ENCODE peak calls at places on chromosomes 13 and 19, in seven cellular contexts. P is H9, E is IMR-90, X is mesendoderm, S is neuronal stem cell, U is H1, N is mesenchymal stem cell. H is an unnamed sample.
A peak's percentile ranks its signal among the peaks of the same experiment; 100 is the strongest.

GRCh38 chr13:110607675-110608224 is 7.6 kb upstream of the NAXD start:
- DNase-seq in P (no peak), E (no peak), X (no peak), S (no peak), U (no peak), N (no peak), H (no peak)

GRCh38 chr19:48836089-48837017 is at the start of gene HSD17B14:
- DNase-seq in P (peak; percentile 95), E (no peak), X (peak; percentile 88), S (peak; percentile 81), U (peak; percentile 64), N (peak; percentile 90), H (peak; percentile 42)

GRCh38 chr13:21008026-21008425 is 53.4 kb downstream of the LATS2 start:
- DNase-seq in P (no peak), E (no peak), X (no peak), S (no peak), U (no peak), N (no peak), H (no peak)

GRCh38 chr13:73286177-73286576 is 227.4 kb downstream of the KLF5 start:
- DNase-seq in P (no peak), E (no peak), X (no peak), S (no peak), U (no peak), N (no peak), H (no peak)

GRCh38 chr13:20713751-20714150 is 10.3 kb downstream of the IL17D start:
- DNase-seq in P (no peak), E (peak; percentile 39), X (no peak), S (no peak), U (no peak), N (peak; percentile 23), H (no peak)

GRCh38 chr19:39557791-39558622 is 18.0 kb upstream of the EID2 start:
- DNase-seq in P (no peak), E (peak; percentile 11), X (no peak), S (no peak), U (no peak), N (peak; percentile 18), H (peak; percentile 24)

GRCh38 chr19:44111910-44112463 is 1.2 kb upstream of the ZNF225 start:
- DNase-seq in P (peak; percentile 94), E (peak; percentile 92), X (peak; percentile 98), S (peak; percentile 57), U (peak; percentile 88), N (peak; percentile 97), H (peak; percentile 8)

GRCh38 chr13:28137556-28137955 is 789 bp upstream of the PAN3 start:
- DNase-seq in P (no peak), E (no peak), X (no peak), S (no peak), U (no peak), N (no peak), H (no peak)

GRCh38 chr13:95706356-95706755 is 29.4 kb downstream of the DNAJC3 start:
- DNase-seq in P (no peak), E (no peak), X (no peak), S (no peak), U (no peak), N (no peak), H (no peak)

GRCh38 chr19:33580026-33580644 is 41.6 kb upstream of the CHST8 start:
- DNase-seq in P (no peak), E (no peak), X (no peak), S (no peak), U (no peak), N (no peak), H (no peak)

GRCh38 chr13:100875392-100876043 is 200.9 kb upstream of the TMTC4 start:
- DNase-seq in P (no peak), E (peak; percentile 96), X (no peak), S (no peak), U (no peak), N (peak; percentile 92), H (peak; percentile 74)

GRCh38 chr13:112586334-112586733 is 1.6 kb downstream of the TUBGCP3 start:
- DNase-seq in P (no peak), E (no peak), X (no peak), S (no peak), U (no peak), N (no peak), H (no peak)

GRCh38 chr19:51094696-51095279 is 12.1 kb upstream of the KLK14 start:
- DNase-seq in P (peak; percentile 75), E (no peak), X (peak; percentile 60), S (peak; percentile 72), U (no peak), N (peak; percentile 17), H (no peak)

GRCh38 chr19:49443366-49444099 is 2.2 kb upstream of the SLC17A7 start:
- DNase-seq in P (peak; percentile 97), E (peak; percentile 92), X (peak; percentile 98), S (peak; percentile 96), U (peak; percentile 91), N (peak; percentile 95), H (peak; percentile 96)

GRCh38 chr13:110433014-110433413 is 125.9 kb downstream of the COL4A2 start:
- DNase-seq in P (no peak), E (no peak), X (no peak), S (no peak), U (no peak), N (no peak), H (no peak)

DNA sequence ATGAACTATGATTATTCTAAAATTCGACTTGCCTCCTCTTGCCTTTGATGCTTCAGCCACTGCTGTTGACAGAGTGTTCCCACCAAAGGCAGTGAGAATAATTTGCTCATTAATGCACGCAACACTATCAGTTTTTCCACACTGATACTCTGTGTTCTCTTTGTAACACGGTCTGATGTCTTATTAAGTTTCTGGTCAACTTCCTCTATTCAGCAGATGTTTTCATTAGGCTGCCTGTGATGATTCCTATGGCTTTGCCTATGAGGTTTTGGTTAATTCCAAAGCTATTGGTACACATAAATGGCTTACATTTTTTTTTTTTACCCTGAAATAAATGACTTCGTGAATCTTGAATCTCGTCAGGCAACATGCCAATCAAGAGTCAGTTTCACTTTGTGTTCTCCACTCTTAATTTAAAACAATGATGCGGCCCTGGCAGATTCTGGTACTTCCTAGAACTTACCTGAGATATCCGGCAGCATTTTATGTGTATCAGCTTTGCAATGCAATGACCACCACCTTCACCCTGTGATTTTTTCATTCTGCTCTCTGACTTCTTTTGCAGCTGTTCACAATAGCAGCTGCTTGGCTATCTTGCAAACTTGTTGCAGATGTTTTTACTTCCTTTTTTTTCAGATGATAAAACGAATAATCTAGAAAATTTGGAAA is 27.5 kb upstream of the KL start:
- DNase-seq in P (no peak), E (no peak), X (no peak), S (no peak), U (no peak), N (no peak), H (no peak)
- H2AK5ac ChIP-seq in P (no peak overlapping the region), E (no peak overlapping the region), X (no peak overlapping the region), S (no peak overlapping the region), U (no peak overlapping the region), N (no peak overlapping the region), H (no peak overlapping the region)

GRCh38 chr19:6800991-6801396 is 28.5 kb downstream of the VAV1 start:
- DNase-seq in P (peak; percentile 30), E (peak; percentile 38), X (peak; percentile 42), S (no peak), U (no peak), N (no peak), H (no peak)

GRCh38 chr19:6794817-6795431 is 22.4 kb downstream of the VAV1 start:
- DNase-seq in P (peak; percentile 52), E (no peak), X (peak; percentile 39), S (no peak), U (no peak), N (no peak), H (no peak)

GRCh38 chr19:6793973-6794372 is 21.5 kb downstream of the VAV1 start:
- DNase-seq in P (no peak), E (no peak), X (no peak), S (no peak), U (no peak), N (no peak), H (no peak)

GRCh38 chr19:6793411-6793810 is 20.9 kb downstream of the VAV1 start:
- DNase-seq in P (no peak), E (no peak), X (no peak), S (no peak), U (no peak), N (no peak), H (no peak)

DNA sequence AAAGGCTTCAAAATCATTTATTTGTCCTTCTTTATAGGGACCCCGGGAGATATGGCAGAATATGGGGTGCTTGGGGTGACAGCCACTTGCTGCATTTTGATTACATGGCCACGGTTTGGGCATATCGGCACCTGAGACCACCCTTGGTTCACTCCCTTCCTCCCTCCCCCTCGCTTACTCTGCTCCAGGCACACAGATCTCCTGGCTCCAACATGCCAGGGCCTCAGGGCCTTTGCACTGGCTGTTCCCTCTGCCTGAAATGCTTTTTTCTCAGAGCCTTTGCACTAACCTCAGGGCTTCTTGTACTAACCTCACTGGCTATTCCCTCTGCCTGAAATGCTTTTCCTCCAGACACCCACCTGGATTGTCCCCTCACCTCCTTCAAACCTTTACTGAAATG is 23.8 kb downstream of the VAV1 start:
- DNase-seq in P (no peak), E (no peak), X (no peak), S (no peak), U (no peak), N (no peak), H (no peak)
- H2AK5ac ChIP-seq in P (no peak overlapping the region), E (no peak overlapping the region), X (no peak overlapping the region), S (no peak overlapping the region), U (no peak overlapping the region), N (no peak overlapping the region), H (no peak overlapping the region)

DNA sequence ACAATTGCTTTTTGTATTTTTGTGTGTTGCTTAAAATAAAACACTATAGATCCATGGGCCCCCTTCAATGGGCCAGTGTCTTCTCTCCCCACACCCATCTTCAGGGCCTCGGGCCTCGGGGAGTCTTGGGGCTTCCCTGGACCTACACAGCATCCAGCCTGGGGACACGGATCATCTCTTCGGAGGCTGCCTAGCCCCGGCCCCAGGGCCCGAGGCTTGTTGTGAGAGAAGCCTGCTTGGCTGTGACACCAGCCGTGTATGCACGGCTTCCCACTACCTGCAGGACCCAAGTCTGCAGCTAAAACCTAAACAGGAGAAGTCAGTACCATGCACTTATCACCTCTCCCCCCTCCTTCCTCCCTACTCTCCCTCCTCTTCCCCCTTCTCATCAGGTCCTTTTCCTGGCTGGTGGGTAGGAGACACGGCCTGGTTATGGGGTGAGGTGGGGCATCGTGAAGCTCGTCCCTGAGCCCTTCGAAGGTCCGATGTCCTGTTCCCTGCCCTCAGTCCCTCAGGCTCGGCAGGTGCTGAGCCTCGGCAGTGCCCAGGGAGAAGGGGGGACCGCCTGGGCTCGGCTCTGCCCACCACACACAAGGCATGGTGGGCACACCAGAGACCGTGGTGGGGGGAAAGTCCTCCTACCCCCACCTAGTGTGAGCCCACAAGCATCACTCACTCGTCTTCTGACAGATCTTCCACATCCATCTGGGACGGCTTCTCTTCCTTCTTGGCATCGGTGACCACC is 9.5 kb downstream of the C13orf46 start:
- DNase-seq in P (no peak), E (no peak), X (no peak), S (no peak), U (no peak), N (no peak), H (no peak)
- H2AK5ac ChIP-seq in P (no peak overlapping the region), E (no peak overlapping the region), X (no peak overlapping the region), S (no peak overlapping the region), U (no peak overlapping the region), N (no peak overlapping the region), H (no peak overlapping the region)

DNA sequence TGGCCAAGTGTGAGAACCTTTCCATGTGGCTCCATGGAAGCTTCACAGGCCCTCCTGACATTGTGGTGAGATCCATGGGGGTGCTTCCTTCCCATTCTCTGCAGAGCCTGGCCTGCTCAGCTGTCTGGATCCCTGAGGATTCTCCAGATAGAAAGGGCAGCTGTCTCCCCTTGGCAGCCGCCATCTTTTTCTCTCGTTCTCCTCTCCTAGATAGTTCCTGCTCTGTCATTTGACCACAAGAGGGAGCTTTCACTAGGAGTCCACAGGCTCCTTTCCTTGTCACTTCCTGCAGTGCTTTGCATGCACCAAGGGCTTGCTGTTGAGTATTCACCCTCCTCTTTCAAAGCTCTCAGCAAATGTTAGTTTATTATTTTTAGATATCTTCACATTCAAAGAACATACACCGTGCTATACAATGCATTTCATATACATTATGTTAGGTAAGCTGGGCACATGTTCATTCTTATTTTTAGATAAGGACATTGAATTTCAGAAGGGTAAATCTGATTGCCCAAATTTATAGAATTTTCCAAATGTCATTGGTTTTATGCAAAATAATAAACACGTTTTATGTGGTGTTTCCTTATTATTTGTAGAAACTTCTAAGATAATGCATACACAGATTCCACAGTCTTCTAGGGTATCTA is 133.2 kb downstream of the FRY start:
- DNase-seq in P (peak; percentile 71), E (peak; percentile 66), X (peak; percentile 91), S (peak; percentile 33), U (peak; percentile 10), N (peak; percentile 76), H (peak; percentile 92)
- H2AK5ac ChIP-seq in P (no peak overlapping the region), E (peak overlapping the region; percentile 86), X (no peak overlapping the region), S (no peak overlapping the region), U (no peak overlapping the region), N (no peak overlapping the region), H (no peak overlapping the region)

H was measured in trophoblast cell.